ENCODE peak calls at places on chromosomes 12 and 14, in ten cellular contexts. N is stomach, Z is vagina, G is K562, V is upper lobe of left lung, A is sigmoid colon, O is endothelial cell of umbilical vein, J is H1, B is GM12878, R is esophagus muscularis mucosa. S is an unnamed sample.

GRCh38 chr12:105100207-105100985 is 7.1 kb upstream of the WASHC4 start:
- DNase-seq in A (no peak), Z (no peak), O (peak), J (no peak), R (no peak), G (no peak), N (no peak), B (no peak), V (no peak), S (no peak)

GRCh38 chr12:96258451-96258933 is 64.3 kb downstream of the ELK3 start:
- DNase-seq in A (no peak), B (no peak), G (no peak), Z (no peak), J (no peak), O (peak), R (no peak), V (no peak), N (no peak), S (no peak)

GRCh38 chr12:106204312-106204711 is 43.5 kb downstream of the CKAP4 start:
- DNase-seq in B (no peak), V (no peak), A (no peak), G (no peak), R (no peak), J (no peak), N (no peak), Z (no peak), O (no peak), S (no peak)

GRCh38 chr12:130016986-130017385 is 113.2 kb upstream of the TMEM132D start:
- DNase-seq in R (no peak), B (no peak), Z (no peak), G (no peak), V (no peak), N (no peak), J (no peak), O (no peak), A (no peak), S (no peak)

GRCh38 chr12:29882771-29883315 is 99.1 kb upstream of the TMTC1 start:
- DNase-seq in Z (no peak), R (no peak), N (no peak), B (no peak), A (no peak), O (no peak), J (no peak), G (no peak), V (no peak), S (no peak)

GRCh38 chr12:113698505-113698858 is 226.8 kb upstream of the LHX5 start:
- DNase-seq in J (no peak), O (no peak), Z (no peak), V (no peak), N (no peak), R (no peak), A (no peak), B (no peak), G (no peak), S (no peak)

GRCh38 chr14:36981832-36982528 is 190.4 kb downstream of the SLC25A21 start:
- DNase-seq in J (no peak), O (peak), A (no peak), G (no peak), V (no peak), R (no peak), Z (no peak), B (no peak), N (no peak), S (no peak)

GRCh38 chr14:56498112-56498511 is 81.5 kb upstream of the TMEM260 start:
- DNase-seq in V (no peak), J (no peak), A (no peak), N (no peak), Z (no peak), G (no peak), B (no peak), O (no peak), R (no peak), S (no peak)

GRCh38 chr12:3171195-3171591 is 94.0 kb downstream of the TSPAN9 start:
- DNase-seq in R (no peak), N (no peak), A (no peak), G (no peak), V (no peak), J (no peak), B (no peak), Z (no peak), O (no peak), S (no peak)

GRCh38 chr14:35789651-35790050 is 19.4 kb downstream of the RALGAPA1 start:
- DNase-seq in V (no peak), N (no peak), R (no peak), J (no peak), B (no peak), A (no peak), G (no peak), O (no peak), Z (no peak), S (no peak)

GRCh38 chr14:97158102-97158501 is 360.9 kb downstream of the VRK1 start:
- DNase-seq in G (no peak), Z (no peak), B (no peak), J (no peak), N (no peak), A (no peak), O (no peak), R (no peak), V (no peak), S (no peak)

GRCh38 chr12:105775351-105775750 is 363.4 kb downstream of the NUAK1 start:
- DNase-seq in N (no peak), G (no peak), R (no peak), O (peak), Z (no peak), A (no peak), B (no peak), V (no peak), J (no peak), S (no peak)

GRCh38 chr12:9731797-9732196 is 1.1 kb downstream of the CLECL1 start:
- DNase-seq in J (no peak), B (no peak), N (no peak), O (no peak), V (no peak), A (no peak), G (no peak), Z (no peak), R (no peak), S (no peak)

GRCh38 chr12:123941485-123942276 is 30.9 kb downstream of the CCDC92 start:
- DNase-seq in A (no peak), Z (no peak), J (no peak), R (no peak), O (no peak), V (peak), N (no peak), G (no peak), B (no peak), S (no peak)

GRCh38 chr12:123940627-123940966 is 32.0 kb downstream of the CCDC92 start:
- DNase-seq in Z (no peak), V (no peak), J (no peak), R (no peak), A (no peak), O (no peak), B (no peak), N (no peak), G (no peak), S (no peak)

GRCh38 chr12:123942911-123943648 is 29.6 kb downstream of the CCDC92 start:
- DNase-seq in G (no peak), V (peak), R (no peak), O (no peak), A (no peak), N (no peak), B (no peak), Z (no peak), J (no peak), S (no peak)

GRCh38 chr12:123941000-123941399 is 31.6 kb downstream of the CCDC92 start:
- DNase-seq in V (no peak), N (no peak), R (no peak), O (no peak), Z (no peak), G (no peak), B (no peak), A (no peak), J (no peak), S (no peak)

GRCh38 chr12:123942277-123942653 is 30.4 kb downstream of the CCDC92 start:
- DNase-seq in V (no peak), O (peak), Z (no peak), A (no peak), G (no peak), B (no peak), R (no peak), N (no peak), J (no peak), S (no peak)
- TF ChIP-seq POLR2AphosphoS5 in V (no peak), O (no peak), Z (no peak), A (no peak), G (no peak), B (no peak), R (no peak), N (no peak), J (no peak), S (no peak)

GRCh38 chr12:109097435-109098141 is at the start of gene UNG:
- DNase-seq in J (peak), N (peak), V (peak), Z (no peak), O (peak), A (peak), R (peak), B (peak), G (peak), S (peak)

GRCh38 chr12:109097140-109097434 is 310 bp upstream of the UNG start:
- DNase-seq in V (no peak), G (no peak), R (no peak), A (no peak), O (no peak), Z (no peak), N (no peak), J (no peak), B (no peak), S (no peak)

GRCh38 chr12:109098671-109099070 is 1.3 kb downstream of the UNG start:
- DNase-seq in G (no peak), J (no peak), B (no peak), R (no peak), A (no peak), O (no peak), V (no peak), Z (no peak), N (no peak), S (no peak)

GRCh38 chr12:109099426-109100020 is 2.1 kb downstream of the UNG start:
- DNase-seq in G (no peak), J (no peak), O (no peak), B (no peak), N (no peak), A (no peak), Z (no peak), R (no peak), V (no peak), S (peak)

GRCh38 chr12:109098142-109098652 is 800 bp downstream of the UNG start:
- DNase-seq in Z (no peak), O (no peak), B (no peak), J (no peak), V (peak), A (peak), G (no peak), N (peak), R (no peak), S (no peak)
- TF ChIP-seq POLR2A in Z (no peak), O (peak), B (no peak), J (no peak), V (no peak), A (peak), G (no peak), N (no peak), R (peak), S (no peak)

DNA sequence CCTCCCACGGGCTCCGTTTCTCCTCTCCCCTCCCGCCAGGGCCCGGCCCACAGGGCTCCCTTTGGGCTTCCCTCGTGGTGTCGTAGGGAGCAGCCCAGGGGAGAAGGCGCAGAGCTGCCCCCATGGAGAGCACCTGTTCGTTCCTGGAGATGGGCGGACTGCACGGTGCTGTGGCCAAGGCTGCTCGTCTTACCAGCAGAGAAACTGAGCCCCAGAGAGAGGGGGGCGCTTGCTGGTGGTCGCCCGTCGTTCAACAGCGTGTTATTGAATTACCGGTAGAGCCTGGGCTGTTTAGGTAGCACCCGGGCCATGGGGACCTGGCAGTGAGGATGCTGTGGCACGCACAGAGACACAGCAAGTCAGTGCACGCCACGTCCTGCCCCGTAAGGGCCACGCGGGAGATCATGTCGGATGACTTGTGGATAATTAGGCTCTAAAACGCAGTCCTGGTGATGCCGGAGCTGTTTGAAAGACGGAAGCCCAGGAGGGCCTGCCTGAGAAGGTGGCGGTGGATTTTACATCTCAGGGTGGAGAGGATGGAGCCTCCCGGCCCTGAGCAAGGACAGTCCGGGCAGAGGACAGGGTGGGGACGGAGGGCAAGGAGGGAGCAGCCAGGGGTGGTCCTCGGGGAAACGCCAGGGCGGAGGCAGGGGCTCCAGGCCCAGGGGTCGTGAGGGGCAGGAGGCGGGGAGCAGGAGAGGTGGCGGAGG is 134.4 kb downstream of the ADGRD1 start:
- DNase-seq in V (peak), G (no peak), B (no peak), O (no peak), J (no peak), A (peak), Z (no peak), R (no peak), N (peak), S (peak)
- TF ChIP-seq POLR2AphosphoS5 in V (no peak), G (no peak), B (no peak), O (no peak), J (no peak), A (no peak), Z (no peak), R (no peak), N (no peak), S (no peak)

GRCh38 chr14:93047661-93048060 is 68.1 kb downstream of the ITPK1 start:
- DNase-seq in N (no peak), B (no peak), V (no peak), G (no peak), R (no peak), J (no peak), Z (no peak), O (peak), A (no peak), S (no peak)

GRCh38 chr14:93050761-93051160 is 65.0 kb downstream of the ITPK1 start:
- DNase-seq in Z (no peak), N (no peak), B (no peak), J (no peak), A (no peak), R (no peak), V (no peak), O (no peak), G (no peak), S (no peak)

GRCh38 chr14:93048843-93049242 is 66.9 kb downstream of the ITPK1 start:
- DNase-seq in A (no peak), Z (no peak), O (no peak), N (no peak), B (no peak), R (no peak), J (no peak), G (no peak), V (no peak), S (no peak)

GRCh38 chr14:93049867-93050331 is 65.8 kb downstream of the ITPK1 start:
- DNase-seq in G (no peak), N (peak), A (no peak), J (no peak), R (no peak), B (no peak), Z (no peak), O (peak), V (no peak), S (no peak)

DNA sequence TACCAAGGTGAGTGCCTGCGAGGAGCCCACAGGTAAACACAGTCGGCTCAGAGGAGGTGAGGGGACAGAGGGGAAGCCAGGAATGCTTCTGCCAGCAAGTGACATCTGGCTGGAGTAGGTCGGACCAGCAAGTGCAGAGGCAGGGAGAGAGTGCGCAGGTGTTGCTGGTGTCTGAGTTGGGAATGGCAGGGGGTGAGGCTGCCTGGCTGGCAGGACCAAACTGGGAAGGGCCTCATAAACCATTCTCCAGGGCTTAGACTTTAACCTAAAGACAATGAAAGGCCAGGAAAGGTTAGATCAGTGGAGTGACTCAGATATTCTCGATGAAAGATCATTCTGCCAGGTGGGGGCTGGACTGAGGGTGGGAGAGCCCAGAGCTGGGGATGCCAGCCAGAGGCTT is 66.4 kb downstream of the ITPK1 start:
- DNase-seq in N (no peak), O (peak), A (no peak), V (no peak), G (no peak), J (no peak), Z (no peak), R (no peak), B (no peak), S (no peak)
- TF ChIP-seq POLR2A in N (no peak), O (no peak), A (peak), V (no peak), G (no peak), J (no peak), Z (no peak), R (no peak), B (no peak), S (no peak)

DNA sequence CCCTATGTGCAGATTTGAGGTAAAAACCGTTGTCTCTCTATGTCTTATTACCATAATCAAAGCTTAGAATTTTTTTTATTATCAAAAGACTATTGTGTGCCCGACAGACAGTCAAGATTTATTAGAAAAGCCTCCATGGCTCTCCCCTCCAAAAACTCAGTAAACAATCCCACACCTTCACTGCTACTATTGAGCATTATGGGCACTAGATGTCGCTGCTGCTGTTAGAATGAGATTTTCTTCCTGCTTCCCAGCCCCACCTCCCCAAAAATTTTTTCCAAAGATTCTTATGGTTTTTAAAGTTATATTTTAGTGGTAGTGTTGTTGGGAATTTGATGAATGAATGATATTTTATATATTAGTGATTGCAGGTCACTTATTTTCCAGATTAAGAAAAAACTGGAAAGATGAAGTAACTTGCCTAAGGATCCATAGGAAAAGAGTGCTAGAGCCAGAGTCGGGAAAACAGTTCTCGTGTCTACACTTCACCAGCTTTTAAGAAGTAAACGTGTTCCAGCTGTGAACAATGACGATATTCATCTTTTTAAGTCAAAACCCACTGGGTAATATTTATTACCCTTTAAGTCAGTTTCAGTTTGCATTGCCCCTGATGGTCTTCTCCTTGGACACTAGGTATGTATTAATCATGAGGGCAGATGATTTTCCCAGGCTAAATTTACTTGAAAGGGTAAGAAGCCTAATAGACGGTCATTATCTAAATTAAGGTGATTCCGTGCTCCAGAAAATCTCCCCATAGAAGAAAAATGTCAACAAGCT is 12.2 kb upstream of the FOXG1 start:
- DNase-seq in N (no peak), B (peak), O (peak), J (no peak), R (no peak), V (no peak), G (peak), Z (no peak), A (no peak), S (no peak)
- TF ChIP-seq POLR2AphosphoS5 in N (no peak), B (no peak), O (no peak), J (no peak), R (no peak), V (no peak), G (no peak), Z (no peak), A (no peak), S (no peak)

DNA sequence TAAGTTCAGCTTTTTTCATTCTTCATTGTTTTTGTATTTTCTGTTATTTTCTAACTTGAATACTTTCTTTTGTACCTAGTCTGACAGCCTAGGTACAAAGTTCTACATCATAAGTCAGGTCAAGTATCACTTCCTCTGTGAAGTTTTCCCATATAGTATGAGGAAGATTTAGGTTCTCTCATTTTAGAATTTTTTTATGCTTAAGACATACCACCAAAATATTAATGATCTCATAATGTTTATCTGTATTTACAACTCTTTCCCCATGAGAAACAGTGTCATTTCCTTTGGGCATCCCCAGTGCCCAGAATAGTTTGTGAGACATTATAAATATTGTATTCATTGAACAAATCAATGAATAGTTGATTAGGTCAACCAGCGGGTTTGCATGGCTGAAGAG is 3.1 kb upstream of the ATF7IP start:
- DNase-seq in G (no peak), O (peak), Z (no peak), V (no peak), J (no peak), B (peak), R (no peak), A (no peak), N (no peak), S (no peak)
- TF ChIP-seq POLR2A in G (no peak), O (no peak), Z (no peak), V (no peak), J (no peak), B (no peak), R (no peak), A (no peak), N (no peak), S (no peak)

S was measured in breast epithelium.